ENCODE peak calls at places on chromosomes 7 and 10, in five cellular contexts. N is iPS DF 19.7, U is kidney epithelial cell, V is NCI-H1092, E is G401. K is an unnamed sample.

GRCh38 chr7:26723140-26723539 is 141.2 kb downstream of the SKAP2 start:
- DNase-seq in N (no peak), U (peak), V (no peak), E (no peak), K (no peak)

GRCh38 chr10:3239066-3239919 is 66.7 kb upstream of the PITRM1 start:
- DNase-seq in N (no peak), U (no peak), V (no peak), E (peak), K (peak)

GRCh38 chr7:35707422-35707821 is 12.5 kb upstream of the HERPUD2 start:
- DNase-seq in N (no peak), U (no peak), V (no peak), E (no peak), K (no peak)

GRCh38 chr7:23123007-23123406 is 17.4 kb downstream of the KLHL7 start:
- DNase-seq in N (no peak), U (no peak), V (no peak), E (no peak), K (no peak)

GRCh38 chr7:91771394-91771793 is 109.1 kb downstream of the MTERF1 start:
- DNase-seq in N (no peak), U (no peak), V (no peak), E (no peak), K (no peak)

GRCh38 chr7:126778101-126778500 is 474.6 kb downstream of the GRM8 start:
- DNase-seq in N (peak), U (no peak), V (peak), E (no peak), K (peak)

GRCh38 chr10:107614939-107615665 is 450.6 kb upstream of the SORCS1 start:
- DNase-seq in N (no peak), U (no peak), V (no peak), E (no peak), K (peak)

GRCh38 chr10:74957199-74958084 is 131.0 kb downstream of the KAT6B start:
- DNase-seq in N (no peak), U (no peak), V (no peak), E (peak), K (no peak)

GRCh38 chr7:132181946-132182685 is 394.2 kb downstream of the PLXNA4 start:
- DNase-seq in N (no peak), U (no peak), V (no peak), E (no peak), K (no peak)

GRCh38 chr7:2974093-2974819 is 69.4 kb downstream of the CARD11 start:
- DNase-seq in N (no peak), U (no peak), V (no peak), E (no peak), K (no peak)

GRCh38 chr10:49200859-49201258 is 12.7 kb upstream of the TMEM273 start:
- DNase-seq in N (no peak), U (no peak), V (no peak), E (no peak), K (no peak)

GRCh38 chr7:140672382-140673062 is at the start of gene ADCK2:
- DNase-seq in N (no peak), U (no peak), V (peak), E (peak), K (peak)

GRCh38 chr7:131538791-131539179 is 17.6 kb downstream of the PODXL start:
- DNase-seq in N (no peak), U (no peak), V (no peak), E (peak), K (no peak)

GRCh38 chr7:116802784-116803183 is 59.6 kb upstream of the CAPZA2 start:
- DNase-seq in N (peak), U (no peak), V (no peak), E (peak), K (no peak)

GRCh38 chr7:55413442-55413841 is 48.3 kb downstream of the LANCL2 start:
- DNase-seq in N (no peak), U (no peak), V (peak), E (peak), K (peak)

GRCh38 chr7:135253851-135254815 is 20.5 kb downstream of the STRA8 start:
- DNase-seq in N (no peak), U (peak), V (no peak), E (peak), K (no peak)

GRCh38 chr10:131273476-131273875 is 38.0 kb downstream of the TCERG1L start:
- DNase-seq in N (no peak), U (no peak), V (no peak), E (no peak), K (no peak)

GRCh38 chr10:132833421-132834111 is 47.6 kb upstream of the NKX6-2 start:
- DNase-seq in N (no peak), U (no peak), V (no peak), E (no peak), K (no peak)

GRCh38 chr10:69405221-69405620 is 11.5 kb downstream of the TACR2 start:
- DNase-seq in N (no peak), U (no peak), V (no peak), E (no peak), K (no peak)

GRCh38 chr10:116215651-116216050 is 57.4 kb downstream of the GFRA1 start:
- DNase-seq in N (no peak), U (no peak), V (no peak), E (no peak), K (no peak)

GRCh38 chr10:97384641-97385040 is 16.5 kb downstream of the RRP12 start:
- DNase-seq in N (no peak), U (no peak), V (no peak), E (no peak), K (no peak)

GRCh38 chr7:104980969-104981670 is 32.9 kb upstream of the KMT2E start:
- DNase-seq in N (no peak), U (no peak), V (peak), E (peak), K (peak)

GRCh38 chr7:107889992-107890391 is 991 bp upstream of the DLD start:
- DNase-seq in N (no peak), U (no peak), V (no peak), E (no peak), K (no peak)

GRCh38 chr7:70681847-70682350 is 450.0 kb upstream of the GALNT17 start:
- DNase-seq in N (no peak), U (no peak), V (no peak), E (no peak), K (no peak)

GRCh38 chr10:97818572-97818971 is 31.1 kb upstream of the GOLGA7B start:
- DNase-seq in N (no peak), U (no peak), V (no peak), E (no peak), K (no peak)

GRCh38 chr10:4944751-4945280 is 18.4 kb upstream of the AKR1C1 start:
- DNase-seq in N (peak), U (no peak), V (no peak), E (no peak), K (no peak)

GRCh38 chr10:76341740-76342139 is 910.3 kb downstream of the LRMDA start:
- DNase-seq in N (no peak), U (no peak), V (no peak), E (no peak), K (no peak)

GRCh38 chr7:2247141-2247985 is 5.3 kb downstream of the NUDT1 start:
- DNase-seq in N (no peak), U (no peak), V (no peak), E (peak), K (no peak)

GRCh38 chr7:119963654-119964053 is 309.3 kb upstream of the KCND2 start:
- DNase-seq in N (no peak), U (no peak), V (no peak), E (no peak), K (no peak)

GRCh38 chr7:126803060-126803665 is 449.6 kb downstream of the GRM8 start:
- DNase-seq in N (peak), U (peak), V (peak), E (peak), K (peak)

GRCh38 chr10:132330486-132330833 is 1.5 kb upstream of the LRRC27 start:
- DNase-seq in N (no peak), U (no peak), V (no peak), E (no peak), K (no peak)

GRCh38 chr7:115145512-115145911 is 223.6 kb downstream of the MDFIC start:
- DNase-seq in N (no peak), U (no peak), V (no peak), E (no peak), K (no peak)

GRCh38 chr7:137930616-137931015 is 71.3 kb downstream of the CREB3L2 start:
- DNase-seq in N (no peak), U (no peak), V (no peak), E (no peak), K (no peak)

K was measured in NCI-H2029.